ENCODE peak calls at places on chromosome 20, in four cellular contexts. Q is GM12878, T is K562, D is GM12891. K is an unnamed sample.

GRCh38 chr20:5065489-5066383 is 54.0 kb downstream of the PCNA start:
- DNase-seq in D (no peak), T (no peak), Q (no peak), K (peak)

GRCh38 chr20:9136114-9136513 is 67.2 kb downstream of the PLCB4 start:
- DNase-seq in Q (no peak), T (peak), D (no peak), K (no peak)

GRCh38 chr20:17889226-17889625 is 79.4 kb downstream of the SNX5 start:
- DNase-seq in T (no peak), D (no peak), Q (no peak), K (no peak)

GRCh38 chr20:21509597-21510331 is 4.1 kb downstream of the NKX2-2 start:
- DNase-seq in D (no peak), Q (no peak), T (no peak), K (no peak)

GRCh38 chr20:56229821-56230220 is 18.7 kb upstream of the MC3R start:
- DNase-seq in Q (no peak), T (no peak), D (no peak), K (no peak)

GRCh38 chr20:64113444-64113775 is 6.0 kb upstream of the NPBWR2 start:
- DNase-seq in D (no peak), Q (no peak), T (no peak), K (no peak)

GRCh38 chr20:2093200-2093781 is 8.3 kb upstream of the STK35 start:
- DNase-seq in D (peak), T (peak), Q (no peak), K (no peak)

GRCh38 chr20:20837574-20838021 is 125.2 kb upstream of the RALGAPA2 start:
- DNase-seq in T (peak), Q (no peak), D (peak), K (no peak)

GRCh38 chr20:3398681-3399252 is 8.7 kb downstream of the DNAAF9 start:
- DNase-seq in T (no peak), D (no peak), Q (no peak), K (no peak)

GRCh38 chr20:20706285-20706684 is 6.2 kb downstream of the RALGAPA2 start:
- DNase-seq in T (no peak), Q (no peak), D (no peak), K (no peak)

GRCh38 chr20:6178537-6178936 is 55.7 kb upstream of the FERMT1 start:
- DNase-seq in T (peak), Q (no peak), D (no peak), K (no peak)

GRCh38 chr20:4613718-4614620 is 107.7 kb upstream of the PRND start:
- DNase-seq in D (peak), Q (peak), T (peak), K (no peak)

GRCh38 chr20:32238483-32239425 is 31.1 kb downstream of the POFUT1 start:
- DNase-seq in Q (no peak), T (no peak), D (no peak), K (no peak)

GRCh38 chr20:23226612-23227265 is 123.9 kb upstream of the NXT1 start:
- DNase-seq in D (no peak), T (no peak), Q (no peak), K (no peak)

GRCh38 chr20:33811763-33812672 is 870 bp downstream of the CHMP4B start:
- DNase-seq in Q (no peak), D (no peak), T (peak), K (peak)
- TF ChIP-seq SPI1 in Q (peak), D (peak), T (peak), K (peak)

DNA sequence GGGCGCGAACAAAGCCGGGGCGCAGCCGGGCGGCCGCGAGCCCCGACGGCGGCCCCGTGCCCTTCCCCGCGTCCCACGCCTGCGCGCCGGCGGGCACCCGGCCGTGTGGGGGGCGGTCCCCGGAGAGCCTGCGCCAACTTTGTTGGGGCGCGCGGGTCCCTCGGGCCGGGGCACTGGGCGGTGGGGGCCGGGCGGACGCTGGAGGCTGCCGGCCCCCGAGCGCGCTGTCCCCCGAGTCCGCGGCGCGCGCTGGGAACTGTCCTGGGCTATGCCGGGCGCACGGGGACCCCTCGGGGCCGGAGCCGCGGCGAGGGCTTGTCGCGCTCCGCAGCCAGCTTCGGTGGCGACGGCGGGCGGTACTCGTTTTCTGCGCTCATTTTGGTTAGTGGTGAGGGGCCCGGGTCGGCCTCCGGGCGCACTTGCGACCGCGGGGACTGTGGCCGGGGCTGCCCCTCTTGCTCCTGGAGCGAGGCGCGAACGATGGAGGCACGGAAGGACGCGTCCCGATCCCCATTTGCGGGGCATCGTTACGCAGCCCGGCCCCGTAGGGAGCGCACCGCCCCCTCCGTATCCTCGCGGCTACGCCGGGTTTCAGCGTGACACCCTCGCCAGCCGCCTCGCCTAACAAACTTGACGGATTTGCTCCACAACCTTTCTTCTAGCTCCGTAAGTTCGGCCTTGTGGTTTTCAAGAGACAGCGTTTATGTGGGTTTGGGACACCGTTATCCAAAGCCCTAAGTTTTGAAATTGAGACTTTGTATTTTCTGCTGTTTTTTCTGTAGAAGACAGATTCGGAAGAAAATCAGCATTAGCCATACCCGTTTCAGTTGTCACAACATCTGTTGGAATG is 632 bp downstream of the SS18L1 start:
- DNase-seq in D (no peak), Q (no peak), T (peak), K (no peak)
- TF ChIP-seq POLR2AphosphoS5 in D (no peak), Q (no peak), T (no peak), K (peak)

DNA sequence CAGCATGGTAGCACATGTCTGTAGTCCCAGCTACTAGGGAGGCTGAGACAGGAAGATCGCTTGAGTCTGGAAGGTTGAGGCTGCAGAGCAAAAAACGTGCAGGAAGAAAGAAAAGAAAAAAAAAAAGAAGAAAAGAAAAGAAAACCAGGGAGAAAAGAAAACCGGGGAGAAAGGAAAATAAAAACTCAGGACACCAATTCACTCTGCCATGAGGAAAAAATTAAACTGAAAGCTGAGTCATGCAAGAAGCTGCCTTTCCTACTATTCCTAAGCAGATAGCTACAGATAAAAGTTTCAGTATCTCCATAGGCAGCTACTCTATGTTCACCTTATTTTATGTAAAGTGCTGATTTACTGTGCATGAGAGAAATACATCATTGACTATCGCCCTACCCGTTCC is 10.5 kb downstream of the PTGIS start:
- DNase-seq in D (no peak), Q (no peak), T (no peak), K (no peak)
- TF ChIP-seq SPI1 in D (no peak), Q (no peak), T (no peak), K (no peak)

GRCh38 chr20:15191082-15191723 is 853.8 kb upstream of the FLRT3 start:
- DNase-seq in D (no peak), Q (no peak), T (no peak), K (no peak)

GRCh38 chr20:15196580-15197255 is 859.3 kb upstream of the FLRT3 start:
- DNase-seq in D (no peak), T (no peak), Q (no peak), K (no peak)

GRCh38 chr20:15199698-15200097 is 862.3 kb upstream of the FLRT3 start:
- DNase-seq in D (no peak), Q (no peak), T (no peak), K (no peak)

GRCh38 chr20:15200139-15200538 is 862.7 kb upstream of the FLRT3 start:
- DNase-seq in T (no peak), D (no peak), Q (peak), K (no peak)

DNA sequence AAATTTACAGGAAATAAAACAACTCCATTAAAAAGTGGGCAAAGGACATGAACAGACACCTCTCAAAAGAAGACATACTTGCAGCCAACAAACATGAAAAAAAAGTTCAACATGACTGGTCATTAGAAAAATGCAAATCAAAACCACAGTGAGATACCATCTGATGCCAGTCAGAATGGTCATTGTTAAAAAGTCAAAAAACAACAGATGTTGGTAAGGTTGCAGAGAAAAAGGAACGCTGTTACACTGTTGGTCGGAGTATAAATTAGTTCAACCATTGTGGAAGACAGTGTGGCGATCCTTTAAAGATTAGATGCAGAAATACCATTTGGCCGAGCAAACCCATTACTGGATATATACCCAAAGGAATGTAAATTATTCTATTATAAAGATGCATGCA is 858.0 kb upstream of the FLRT3 start:
- DNase-seq in D (no peak), T (no peak), Q (no peak), K (no peak)
- TF ChIP-seq POLR2AphosphoS5 in D (no peak), T (no peak), Q (no peak), K (no peak)

GRCh38 chr20:46186210-46186609 is 68.1 kb downstream of the CD40 start:
- DNase-seq in D (no peak), T (no peak), Q (no peak), K (no peak)

GRCh38 chr20:46190796-46191540 is 72.9 kb downstream of the CD40 start:
- DNase-seq in Q (no peak), T (no peak), D (no peak), K (no peak)

GRCh38 chr20:46185353-46185752 is 67.2 kb downstream of the CD40 start:
- DNase-seq in Q (no peak), D (no peak), T (no peak), K (no peak)

GRCh38 chr20:46191611-46192010 is 73.5 kb downstream of the CD40 start:
- DNase-seq in T (no peak), D (no peak), Q (no peak), K (no peak)

GRCh38 chr20:46188866-46189265 is 70.8 kb downstream of the CD40 start:
- DNase-seq in Q (no peak), D (no peak), T (no peak), K (no peak)
- TF ChIP-seq SPI1 in Q (no peak), D (no peak), T (no peak), K (no peak)

DNA sequence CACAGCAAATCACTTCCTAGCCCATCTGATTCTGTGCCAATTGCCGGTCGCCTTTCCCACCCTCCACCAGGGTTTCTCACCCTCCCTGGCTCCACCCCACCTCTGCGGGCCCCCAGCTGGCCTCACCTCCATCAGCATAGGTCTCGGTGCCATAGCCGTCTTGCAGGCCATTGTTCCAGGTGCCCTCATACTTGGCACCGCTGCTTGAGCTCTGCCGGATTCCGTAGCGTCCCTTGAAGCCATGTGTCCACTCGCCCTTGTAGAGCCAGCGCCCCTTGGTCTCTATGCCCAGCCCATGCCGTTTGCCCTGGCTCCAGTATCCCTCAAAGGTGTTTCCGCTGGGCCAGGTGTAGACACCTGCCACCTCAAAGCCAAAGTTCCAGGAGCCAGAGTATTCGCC is 787 bp downstream of the JPH2 start:
- DNase-seq in T (no peak), Q (no peak), D (no peak), K (no peak)
- TF ChIP-seq POLR2AphosphoS5 in T (no peak), Q (no peak), D (no peak), K (no peak)

K was measured in HL-60.